ENCODE peak calls at places on chromosome 7, in six cellular contexts. I, M, Z, T, P and B are unnamed samples.
A peak's percentile ranks its signal among the peaks of the same experiment; 100 is the strongest.

GRCh38 chr7:33623267-33623666 is 282.1 kb upstream of the BMPER start:
- DNase-seq in I (no peak), M (no peak), Z (no peak), T (no peak), P (peak; percentile 40), B (no peak)

GRCh38 chr7:153473189-153473588 is 579.0 kb upstream of the DPP6 start:
- DNase-seq in I (no peak), M (no peak), Z (no peak), T (no peak), P (no peak), B (no peak)

GRCh38 chr7:86911703-86912102 is 147.8 kb downstream of the ELAPOR2 start:
- DNase-seq in I (no peak), M (no peak), Z (no peak), T (no peak), P (no peak), B (no peak)

GRCh38 chr7:40850017-40850416 is 715.2 kb downstream of the SUGCT start:
- DNase-seq in I (no peak), M (no peak), Z (no peak), T (no peak), P (peak; percentile 48), B (no peak)

GRCh38 chr7:77455334-77455733 is 39.2 kb upstream of the GSAP start:
- DNase-seq in I (no peak), M (no peak), Z (peak; percentile 79), T (no peak), P (peak; percentile 97), B (peak; percentile 18)

GRCh38 chr7:135510603-135511183 is 791 bp upstream of the CNOT4 start:
- DNase-seq in I (no peak), M (no peak), Z (no peak), T (no peak), P (peak; percentile 72), B (no peak)

GRCh38 chr7:452230-452751 is 67.4 kb downstream of the PDGFA start:
- DNase-seq in I (no peak), M (no peak), Z (no peak), T (peak; percentile 23), P (peak; percentile 56), B (no peak)

GRCh38 chr7:104857458-104858425 is 156.3 kb upstream of the KMT2E start:
- DNase-seq in I (no peak), M (no peak), Z (no peak), T (no peak), P (no peak), B (no peak)

GRCh38 chr7:134866581-134866980 is 87.1 kb downstream of the CALD1 start:
- DNase-seq in I (no peak), M (no peak), Z (no peak), T (no peak), P (peak; percentile 38), B (no peak)

GRCh38 chr7:7702826-7703225 is 15.6 kb downstream of the RPA3 start:
- DNase-seq in I (no peak), M (no peak), Z (no peak), T (no peak), P (peak; percentile 69), B (no peak)

GRCh38 chr7:19558527-19558926 is 150.3 kb downstream of the POLR1F start:
- DNase-seq in I (no peak), M (no peak), Z (peak; percentile 33), T (no peak), P (peak; percentile 64), B (no peak)

GRCh38 chr7:47576031-47576908 is 5.6 kb downstream of the TNS3 start:
- DNase-seq in I (no peak), M (no peak), Z (peak; percentile 100), T (peak; percentile 68), P (peak; percentile 13), B (no peak)

GRCh38 chr7:140526901-140527664 is 47.8 kb upstream of the MKRN1 start:
- DNase-seq in I (no peak), M (no peak), Z (no peak), T (no peak), P (no peak), B (no peak)

GRCh38 chr7:159061674-159062212 is 82.9 kb downstream of the VIPR2 start:
- DNase-seq in I (no peak), M (no peak), Z (no peak), T (no peak), P (no peak), B (no peak)

GRCh38 chr7:83429493-83429892 is 219.4 kb downstream of the SEMA3E start:
- DNase-seq in I (no peak), M (no peak), Z (no peak), T (no peak), P (no peak), B (no peak)

GRCh38 chr7:11077816-11078215 is 104.1 kb downstream of the PHF14 start:
- DNase-seq in I (no peak), M (no peak), Z (no peak), T (no peak), P (no peak), B (no peak)

GRCh38 chr7:142859829-142860228 is 5.0 kb downstream of the EPHB6 start:
- DNase-seq in I (no peak), M (peak; percentile 67), Z (peak; percentile 61), T (no peak), P (peak; percentile 81), B (no peak)

GRCh38 chr7:121485457-121486243 is 89.5 kb upstream of the FAM3C start:
- DNase-seq in I (no peak), M (no peak), Z (no peak), T (no peak), P (peak; percentile 32), B (peak; percentile 13)

DNA sequence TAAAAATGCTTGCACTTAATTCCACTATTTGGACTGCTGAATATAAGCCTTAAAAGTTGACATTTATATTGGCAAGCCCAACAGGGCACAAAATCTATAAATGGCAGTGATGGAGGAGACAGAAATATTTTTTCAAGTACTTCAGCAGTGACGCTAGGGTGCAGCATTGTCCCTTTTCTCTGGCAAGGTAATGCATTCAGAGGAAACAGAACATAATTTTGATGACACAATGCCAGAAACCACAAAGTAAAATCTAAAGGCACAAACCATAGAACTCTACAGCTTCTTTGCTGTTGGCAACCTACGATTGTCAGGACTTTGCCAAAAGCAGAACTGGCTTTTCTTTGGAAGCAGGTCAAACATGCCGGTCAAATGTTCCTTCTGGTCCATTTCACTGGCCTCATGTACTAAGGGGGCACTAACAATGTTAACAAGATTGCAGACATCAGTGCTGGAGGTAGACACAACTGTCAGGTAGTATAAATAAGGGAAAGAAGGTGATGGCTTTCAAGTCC is 30.9 kb upstream of the FAM133B start:
- DNase-seq in I (peak; percentile 64), M (no peak), Z (peak; percentile 75), T (peak; percentile 50), P (peak; percentile 89), B (peak; percentile 28)
- H3K4me1 ChIP-seq in I (peaks cover 18% of the 10 kb centered on the region), M (peaks cover 19% of the 10 kb centered on the region), Z (peaks cover 23% of the 10 kb centered on the region), T (peaks cover 6% of the 10 kb centered on the region), P (peaks cover 25% of the 10 kb centered on the region), B (peaks cover 3% of the 10 kb centered on the region)

GRCh38 chr7:1894313-1894900 is 224.3 kb downstream of the ELFN1 start:
- DNase-seq in I (no peak), M (no peak), Z (no peak), T (no peak), P (no peak), B (no peak)

GRCh38 chr7:1895664-1896515 is 225.8 kb downstream of the ELFN1 start:
- DNase-seq in I (no peak), M (no peak), Z (no peak), T (peak; percentile 16), P (no peak), B (peak; percentile 76)

GRCh38 chr7:1893451-1893850 is 223.4 kb downstream of the ELFN1 start:
- DNase-seq in I (no peak), M (no peak), Z (peak; percentile 28), T (no peak), P (no peak), B (no peak)

GRCh38 chr7:1893025-1893424 is 222.9 kb downstream of the ELFN1 start:
- DNase-seq in I (no peak), M (no peak), Z (peak; percentile 25), T (no peak), P (no peak), B (no peak)

GRCh38 chr7:1894906-1895663 is 225.0 kb downstream of the ELFN1 start:
- DNase-seq in I (no peak), M (no peak), Z (no peak), T (no peak), P (no peak), B (no peak)
- H3K4me1 ChIP-seq in I (peaks cover 6% of the 10 kb centered on the region), M (no peaks in the 10 kb centered on the region), Z (no peaks in the 10 kb centered on the region), T (no peaks in the 10 kb centered on the region), P (peaks cover 11% of the 10 kb centered on the region), B (peaks cover 28% of the 10 kb centered on the region)

GRCh38 chr7:131100357-131101054 is 227.2 kb upstream of the MKLN1 start:
- DNase-seq in I (no peak), M (no peak), Z (no peak), T (no peak), P (no peak), B (no peak)
- H3K4me1 ChIP-seq in I (peaks cover 92% of the 10 kb centered on the region), M (peaks cover 59% of the 10 kb centered on the region), Z (peaks cover 22% of the 10 kb centered on the region), T (peaks cover 6% of the 10 kb centered on the region), P (peaks cover 33% of the 10 kb centered on the region), B (peaks cover 88% of the 10 kb centered on the region)

GRCh38 chr7:30730097-30730496 is 21.8 kb upstream of the INMT start:
- DNase-seq in I (no peak), M (no peak), Z (no peak), T (no peak), P (no peak), B (no peak)

GRCh38 chr7:30728591-30729100 is 23.3 kb upstream of the INMT start:
- DNase-seq in I (no peak), M (no peak), Z (no peak), T (no peak), P (no peak), B (no peak)

GRCh38 chr7:30730996-30731395 is 20.9 kb upstream of the INMT start:
- DNase-seq in I (no peak), M (no peak), Z (no peak), T (no peak), P (no peak), B (no peak)

GRCh38 chr7:30731619-30732018 is 20.3 kb upstream of the INMT start:
- DNase-seq in I (no peak), M (no peak), Z (no peak), T (no peak), P (no peak), B (no peak)

GRCh38 chr7:30729642-30730041 is 22.3 kb upstream of the INMT start:
- DNase-seq in I (no peak), M (no peak), Z (no peak), T (no peak), P (no peak), B (no peak)
- H3K4me1 ChIP-seq in I (peaks cover 49% of the 10 kb centered on the region), M (no peaks in the 10 kb centered on the region), Z (no peaks in the 10 kb centered on the region), T (no peaks in the 10 kb centered on the region), P (no peaks in the 10 kb centered on the region), B (no peaks in the 10 kb centered on the region)

GRCh38 chr7:150976529-150977381 is 1.4 kb downstream of the KCNH2 start:
- DNase-seq in I (no peak), M (no peak), Z (no peak), T (no peak), P (no peak), B (no peak)
- H3K4me1 ChIP-seq in I (peaks cover 43% of the 10 kb centered on the region), M (peaks cover 41% of the 10 kb centered on the region), Z (peaks cover 4% of the 10 kb centered on the region), T (no peaks in the 10 kb centered on the region), P (no peaks in the 10 kb centered on the region), B (peaks cover 6% of the 10 kb centered on the region)

DNA sequence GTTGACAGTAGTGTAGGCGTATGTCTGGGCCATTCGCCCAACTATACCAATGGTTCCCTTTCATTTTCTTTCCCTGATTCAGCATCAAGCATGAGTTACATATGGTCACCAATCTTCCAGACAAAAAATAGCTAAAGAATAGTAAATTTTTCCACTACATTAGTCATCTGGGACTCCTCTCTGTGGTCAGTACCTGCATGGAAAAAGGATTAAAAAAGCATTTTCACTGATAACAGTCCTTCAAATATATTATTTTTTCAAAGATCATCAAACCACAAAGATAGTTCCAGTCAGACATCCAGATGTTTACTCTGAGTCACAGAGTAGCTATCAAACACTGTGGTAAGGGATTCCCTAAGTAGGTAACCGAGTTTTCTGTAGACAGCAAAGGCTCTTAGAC is 302.6 kb upstream of the SEMA3D start:
- DNase-seq in I (no peak), M (no peak), Z (no peak), T (no peak), P (peak; percentile 94), B (no peak)
- H3K4me1 ChIP-seq in I (no peaks in the 10 kb centered on the region), M (no peaks in the 10 kb centered on the region), Z (no peaks in the 10 kb centered on the region), T (no peaks in the 10 kb centered on the region), P (peaks cover 17% of the 10 kb centered on the region), B (no peaks in the 10 kb centered on the region)